ENCODE peak calls at places on chromosomes 6 and 20, in four cellular contexts. E, A, M and B are unnamed samples.

GRCh38 chr20:47320990-47321805 is 35.3 kb downstream of the ZMYND8 start:
- DNase-seq in E (no peak), A (no peak), M (no peak), B (no peak)

GRCh38 chr6:106883808-106884262 is 90.7 kb downstream of the CD24 start:
- DNase-seq in E (no peak), A (no peak), M (no peak), B (no peak)

GRCh38 chr6:73079611-73079955 is 145.7 kb downstream of the KHDC1L start:
- DNase-seq in E (peak; percentile 81), A (no peak), M (peak; percentile 35), B (no peak)

GRCh38 chr20:44959082-44959895 is 908 bp downstream of the TOMM34 start:
- DNase-seq in E (peak; percentile 55), A (no peak), M (peak; percentile 50), B (no peak)

GRCh38 chr6:136549359-136550044 is 720 bp downstream of the MAP7 start:
- DNase-seq in E (no peak), A (peak; percentile 59), M (peak; percentile 28), B (no peak)

GRCh38 chr20:3406481-3407425 is 716 bp downstream of the DNAAF9 start:
- DNase-seq in E (no peak), A (no peak), M (peak; percentile 48), B (no peak)

GRCh38 chr6:130749402-130749801 is 77.8 kb upstream of the SMLR1 start:
- DNase-seq in E (no peak), A (no peak), M (no peak), B (no peak)

GRCh38 chr20:17611540-17612286 is 41.8 kb downstream of the DSTN start:
- DNase-seq in E (no peak), A (peak; percentile 75), M (peak; percentile 18), B (no peak)

GRCh38 chr6:113318553-113318952 is 538.6 kb upstream of the MARCKS start:
- DNase-seq in E (peak; percentile 25), A (no peak), M (peak; percentile 15), B (no peak)

GRCh38 chr6:144284753-144285547 is at the start of gene UTRN:
- DNase-seq in E (peak; percentile 87), A (peak; percentile 81), M (peak; percentile 85), B (peak; percentile 67)

GRCh38 chr6:44177691-44178423 is 19.2 kb downstream of the CAPN11 start:
- DNase-seq in E (peak; percentile 29), A (no peak), M (peak; percentile 84), B (peak; percentile 25)

GRCh38 chr6:84492246-84493135 is 265.0 kb upstream of the CEP162 start:
- DNase-seq in E (peak; percentile 5), A (no peak), M (peak; percentile 39), B (no peak)

GRCh38 chr6:45697605-45698004 is 318.1 kb downstream of the CLIC5 start:
- DNase-seq in E (peak; percentile 94), A (peak; percentile 82), M (peak; percentile 93), B (peak; percentile 98)

GRCh38 chr20:63191400-63191799 is 24.5 kb downstream of the YTHDF1 start:
- DNase-seq in E (no peak), A (peak; percentile 99), M (no peak), B (no peak)

GRCh38 chr6:2578729-2579128 is 172.0 kb downstream of the MYLK4 start:
- DNase-seq in E (no peak), A (no peak), M (peak; percentile 69), B (no peak)

GRCh38 chr6:137830562-137830961 is 36.5 kb upstream of the TNFAIP3 start:
- DNase-seq in E (peak; percentile 36), A (no peak), M (no peak), B (no peak)

GRCh38 chr6:97026298-97026697 is 101.8 kb downstream of the KLHL32 start:
- DNase-seq in E (no peak), A (no peak), M (no peak), B (no peak)

GRCh38 chr20:43983359-43983758 is 68.7 kb downstream of the TOX2 start:
- DNase-seq in E (no peak), A (peak; percentile 60), M (no peak), B (no peak)

GRCh38 chr20:50837532-50838321 is 42.9 kb downstream of the BCAS4 start:
- DNase-seq in E (peak; percentile 85), A (peak; percentile 83), M (peak; percentile 87), B (peak; percentile 93)

GRCh38 chr6:71289039-71289801 is 609 bp downstream of the OGFRL1 start:
- DNase-seq in E (peak; percentile 16), A (no peak), M (no peak), B (no peak)

GRCh38 chr6:71287038-71287437 is 1.6 kb upstream of the OGFRL1 start:
- DNase-seq in E (no peak), A (no peak), M (peak; percentile 31), B (peak; percentile 43)

GRCh38 chr6:71287926-71288227 is 734 bp upstream of the OGFRL1 start:
- DNase-seq in E (no peak), A (no peak), M (no peak), B (peak; percentile 54)

GRCh38 chr6:71289802-71290175 is 1.2 kb downstream of the OGFRL1 start:
- DNase-seq in E (no peak), A (no peak), M (no peak), B (no peak)

DNA sequence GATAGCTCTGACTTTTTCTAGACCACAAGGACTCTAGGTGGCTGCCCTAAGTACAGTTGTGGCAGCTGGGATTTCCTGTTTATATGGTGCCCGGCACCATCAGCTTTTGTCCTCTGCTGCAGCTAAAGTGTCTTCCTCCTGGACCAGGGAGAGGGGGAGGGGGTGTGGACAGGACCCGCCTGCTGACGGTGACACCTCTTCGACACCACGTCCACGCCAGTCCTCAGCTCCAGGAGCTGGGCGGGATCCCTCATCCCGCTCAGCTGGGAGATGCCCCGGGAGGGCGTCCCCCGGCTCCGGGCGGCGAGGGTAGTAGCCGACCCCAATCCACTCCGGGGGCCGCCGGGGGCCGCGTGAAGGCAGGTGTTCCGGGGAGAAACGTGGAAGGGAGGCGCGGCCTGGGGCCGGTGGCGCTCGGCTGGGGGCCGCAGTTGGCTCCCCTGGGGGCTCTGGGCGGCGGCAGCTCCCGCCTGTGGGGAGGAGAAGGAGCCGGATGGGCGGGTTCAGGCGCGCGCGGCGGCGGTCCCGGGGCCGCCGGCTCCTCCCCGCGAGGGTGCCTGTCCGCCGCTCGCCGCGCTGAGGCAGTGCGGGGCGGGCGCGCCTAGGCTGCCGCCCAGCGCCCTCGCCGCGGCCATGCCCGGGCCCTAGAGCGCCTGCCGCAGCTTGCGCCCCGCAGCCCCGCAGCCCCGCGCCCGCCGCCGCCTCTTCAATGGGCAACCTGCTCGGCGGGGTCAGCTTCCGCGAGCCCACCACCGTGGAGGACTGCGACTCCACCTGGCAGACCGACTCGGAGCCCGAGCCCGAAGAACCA is at the start of gene OGFRL1:
- DNase-seq in E (peak; percentile 66), A (no peak), M (peak; percentile 58), B (peak; percentile 35)
- TF ChIP-seq CTCF in E (no peak), A (peak; percentile 56), M (no peak), B (no peak)

GRCh38 chr6:47478233-47479155 is 905 bp downstream of the CD2AP start:
- DNase-seq in E (peak; percentile 36), A (no peak), M (peak; percentile 37), B (no peak)

GRCh38 chr6:47476794-47477496 is 644 bp upstream of the CD2AP start:
- DNase-seq in E (no peak), A (no peak), M (peak; percentile 8), B (no peak)

GRCh38 chr6:47479156-47479541 is 1.6 kb downstream of the CD2AP start:
- DNase-seq in E (peak; percentile 19), A (no peak), M (peak; percentile 28), B (no peak)

GRCh38 chr6:47479874-47480273 is 2.3 kb downstream of the CD2AP start:
- DNase-seq in E (no peak), A (no peak), M (no peak), B (no peak)

GRCh38 chr6:47477497-47478232 is at the start of gene CD2AP:
- DNase-seq in E (peak; percentile 79), A (peak; percentile 83), M (peak; percentile 76), B (peak; percentile 41)
- TF ChIP-seq CTCF in E (no peak), A (no peak), M (no peak), B (no peak)

DNA sequence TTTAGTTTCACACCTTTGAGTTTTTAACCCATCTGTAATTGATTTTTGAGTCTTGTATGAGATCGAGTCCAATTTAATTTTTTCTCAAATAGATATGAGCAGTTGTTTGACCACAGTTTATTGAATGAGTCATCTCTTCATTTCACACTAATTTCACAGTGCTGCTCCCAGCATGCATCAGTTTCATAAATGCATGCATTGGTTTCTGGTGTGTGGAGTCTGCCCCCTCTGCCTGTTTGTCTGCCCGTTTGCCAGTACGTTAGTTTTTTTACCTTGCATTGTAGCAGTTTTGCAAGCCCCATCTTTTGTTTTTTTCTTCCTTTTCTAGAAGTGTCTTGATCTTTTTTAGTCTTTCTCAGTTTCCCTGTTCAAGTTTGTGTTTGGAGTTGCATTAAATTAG is 11.9 kb downstream of the SLX4IP start:
- DNase-seq in E (peak; percentile 79), A (no peak), M (peak; percentile 89), B (peak; percentile 57)
- TF ChIP-seq CTCF in E (no peak), A (peak; percentile 25), M (peak; percentile 29), B (peak; percentile 19)

GRCh38 chr6:62519574-62519973 is 233.5 kb upstream of the KHDRBS2 start:
- DNase-seq in E (no peak), A (no peak), M (no peak), B (no peak)

GRCh38 chr6:62528894-62529526 is 243.0 kb upstream of the KHDRBS2 start:
- DNase-seq in E (no peak), A (no peak), M (no peak), B (no peak)

GRCh38 chr6:62523630-62524029 is 237.6 kb upstream of the KHDRBS2 start:
- DNase-seq in E (no peak), A (no peak), M (no peak), B (no peak)
- TF ChIP-seq CTCF in E (no peak), A (no peak), M (no peak), B (no peak)

GRCh38 chr20:52003415-52003814 is 188.2 kb downstream of the ZFP64 start:
- DNase-seq in E (no peak), A (no peak), M (no peak), B (no peak)

GRCh38 chr20:52003976-52004375 is 187.6 kb downstream of the ZFP64 start:
- DNase-seq in E (no peak), A (peak; percentile 7), M (no peak), B (no peak)

GRCh38 chr20:52004720-52005119 is 186.9 kb downstream of the ZFP64 start:
- DNase-seq in E (no peak), A (peak; percentile 20), M (peak; percentile 87), B (peak; percentile 44)

DNA sequence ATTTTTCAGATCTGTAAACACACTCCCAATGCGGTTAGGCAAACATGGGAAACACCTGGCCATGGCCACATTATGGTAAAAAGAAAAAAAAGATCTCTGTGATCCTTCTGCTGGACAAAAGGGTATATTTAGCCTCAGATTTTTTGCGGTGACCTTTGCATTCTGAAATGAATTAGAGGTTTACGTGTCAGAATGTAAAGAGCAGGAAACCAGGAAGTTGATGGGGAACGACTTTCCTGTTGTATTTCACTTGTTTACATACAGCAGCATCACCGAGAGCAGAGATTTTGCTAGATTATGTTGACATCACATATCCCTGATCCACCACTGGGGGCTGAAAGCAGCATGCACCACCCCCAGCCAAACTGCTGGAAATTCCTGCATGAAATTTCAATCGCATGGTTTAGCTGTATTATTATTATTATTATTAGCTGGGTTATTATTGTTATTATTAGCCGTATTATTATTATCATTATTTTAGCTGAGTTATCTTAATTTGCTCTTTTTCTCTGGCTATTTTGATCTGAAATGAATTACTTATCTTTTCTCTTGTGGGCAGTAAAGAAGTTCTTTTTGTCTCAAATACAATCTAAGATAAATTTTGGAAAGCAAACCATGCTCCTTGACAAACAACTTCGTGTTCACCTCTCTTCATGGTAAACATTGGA is 189.4 kb downstream of the ZFP64 start:
- DNase-seq in E (no peak), A (no peak), M (no peak), B (no peak)
- TF ChIP-seq CTCF in E (peak; percentile 32), A (peak; percentile 46), M (peak; percentile 23), B (no peak)